ENCODE peak calls at places on chromosomes 7 and 10, in five cellular contexts. W is ascending aorta, C is nephron progenitor cell, U is K562, E is B cell. H is an unnamed sample.

GRCh38 chr7:150378115-150378852 is 846 bp upstream of the ZNF775 start:
- DNase-seq in W (no peak), C (peak; percentile 62), U (peak; percentile 73), E (peak; percentile 65), H (peak; percentile 77)

GRCh38 chr7:121097577-121097976 is 109.1 kb downstream of the CPED1 start:
- DNase-seq in W (no peak), C (no peak), U (no peak), E (no peak), H (no peak)

GRCh38 chr10:50554381-50554994 is 69.3 kb downstream of the SGMS1 start:
- DNase-seq in W (no peak), C (peak; percentile 8), U (no peak), E (no peak), H (no peak)

GRCh38 chr10:69651362-69651761 is 21.3 kb downstream of the FAM241B start:
- DNase-seq in W (no peak), C (no peak), U (no peak), E (no peak), H (no peak)

GRCh38 chr7:47049234-47049774 is 532.6 kb downstream of the TNS3 start:
- DNase-seq in W (no peak), C (no peak), U (no peak), E (no peak), H (no peak)

GRCh38 chr10:95447733-95448132 is 113.4 kb downstream of the SORBS1 start:
- DNase-seq in W (no peak), C (no peak), U (no peak), E (no peak), H (no peak)

GRCh38 chr7:132030161-132030568 is 473.7 kb upstream of the PODXL start:
- DNase-seq in W (no peak), C (no peak), U (no peak), E (no peak), H (no peak)

GRCh38 chr10:124160176-124160575 is 66.8 kb upstream of the CHST15 start:
- DNase-seq in W (peak; percentile 50), C (no peak), U (no peak), E (no peak), H (no peak)

GRCh38 chr7:73329861-73330581 is 2.1 kb downstream of the FKBP6 start:
- DNase-seq in W (no peak), C (no peak), U (no peak), E (no peak), H (no peak)

GRCh38 chr7:69691734-69692133 is 93.5 kb downstream of the AUTS2 start:
- DNase-seq in W (no peak), C (no peak), U (no peak), E (no peak), H (no peak)

GRCh38 chr7:110675383-110676103 is 415.4 kb upstream of the LRRN3 start:
- DNase-seq in W (no peak), C (no peak), U (no peak), E (no peak), H (no peak)

GRCh38 chr7:111708072-111708471 is 145.8 kb upstream of the IMMP2L start:
- DNase-seq in W (no peak), C (no peak), U (no peak), E (no peak), H (no peak)

GRCh38 chr7:111711426-111712065 is 149.3 kb upstream of the IMMP2L start:
- DNase-seq in W (no peak), C (no peak), U (no peak), E (no peak), H (no peak)

GRCh38 chr7:111705807-111706206 is 143.5 kb upstream of the IMMP2L start:
- DNase-seq in W (no peak), C (no peak), U (no peak), E (no peak), H (no peak)

GRCh38 chr7:111710839-111711380 is 148.6 kb upstream of the IMMP2L start:
- DNase-seq in W (no peak), C (no peak), U (no peak), E (no peak), H (no peak)
- TF ChIP-seq CTCF in W (no peak), C (no peak), U (no peak), E (no peak), H (no peak)

GRCh38 chr10:89981891-89982290 is 280.5 kb downstream of the KIF20B start:
- DNase-seq in W (no peak), C (no peak), U (no peak), E (no peak), H (no peak)
- TF ChIP-seq CTCF in W (no peak), C (no peak), U (no peak), E (no peak), H (no peak)

GRCh38 chr10:60908896-60909295 is 35.1 kb downstream of the RHOBTB1 start:
- DNase-seq in W (no peak), C (no peak), U (no peak), E (no peak), H (no peak)
- TF ChIP-seq CTCF in W (no peak), C (no peak), U (no peak), E (no peak), H (no peak)

GRCh38 chr10:91860885-91861284 is 48.4 kb downstream of the FGFBP3 start:
- DNase-seq in W (no peak), C (no peak), U (no peak), E (no peak), H (no peak)

DNA sequence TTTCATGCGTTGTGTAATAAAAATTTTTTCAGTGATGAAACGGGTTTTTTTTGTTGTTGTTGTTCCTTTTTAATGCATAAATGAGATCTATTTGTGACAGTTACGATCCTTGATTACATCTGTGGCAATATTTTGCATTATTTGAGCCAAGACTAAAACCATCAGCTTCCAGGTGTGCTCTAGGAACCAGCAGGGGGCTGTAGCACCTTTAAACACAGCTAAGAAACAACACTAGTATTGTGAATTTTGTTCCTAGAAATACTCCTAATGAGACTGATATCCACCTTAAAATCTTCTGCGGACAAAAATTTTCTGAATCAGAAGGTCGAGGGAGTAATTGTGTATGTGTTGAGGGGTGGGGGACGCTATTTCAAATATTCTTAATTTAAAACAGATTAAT is 52.6 kb downstream of the FGFBP3 start:
- DNase-seq in W (no peak), C (no peak), U (no peak), E (no peak), H (no peak)
- TF ChIP-seq CTCF in W (peak; percentile 41), C (peak; percentile 42), U (peak; percentile 32), E (no peak), H (no peak)

GRCh38 chr10:89552213-89552612 is 16.8 kb upstream of the SLC16A12 start:
- DNase-seq in W (no peak), C (no peak), U (no peak), E (no peak), H (no peak)

GRCh38 chr10:89553064-89553734 is 17.8 kb upstream of the SLC16A12 start:
- DNase-seq in W (no peak), C (no peak), U (no peak), E (no peak), H (no peak)

GRCh38 chr10:89556590-89556989 is 21.2 kb upstream of the SLC16A12 start:
- DNase-seq in W (no peak), C (no peak), U (no peak), E (no peak), H (no peak)

GRCh38 chr10:89554433-89554832 is 19.0 kb upstream of the SLC16A12 start:
- DNase-seq in W (no peak), C (no peak), U (no peak), E (no peak), H (no peak)

GRCh38 chr10:89555688-89556445 is 20.5 kb upstream of the SLC16A12 start:
- DNase-seq in W (no peak), C (no peak), U (no peak), E (no peak), H (no peak)
- TF ChIP-seq CTCF in W (peak; percentile 5), C (no peak), U (peak; percentile 32), E (no peak), H (no peak)

GRCh38 chr10:128030498-128031072 is 95.6 kb downstream of the MKI67 start:
- DNase-seq in W (no peak), C (no peak), U (no peak), E (no peak), H (no peak)
- TF ChIP-seq CTCF in W (no peak), C (no peak), U (no peak), E (no peak), H (no peak)